ENCODE peak calls at places on chromosome 12, in nine cellular contexts. F is SK-N-SH, O is stomach, K is ovary, V is HepG2, I is upper lobe of left lung, P is transverse colon, N is A549, Q is sigmoid colon. L is an unnamed sample.
A peak's percentile ranks its signal among the peaks of the same experiment; 100 is the strongest.

GRCh38 chr12:72075891-72076557 is 137.4 kb downstream of the TPH2 start:
- DNase-seq in K (no peak), V (no peak), F (no peak), N (no peak), Q (no peak), I (no peak), O (no peak), P (no peak), L (no peak)

GRCh38 chr12:106276032-106276728 is 26.4 kb upstream of the TCP11L2 start:
- DNase-seq in P (no peak), K (no peak), V (no peak), F (no peak), N (no peak), Q (no peak), O (no peak), I (no peak), L (no peak)

GRCh38 chr12:104190641-104191176 is 24.9 kb upstream of the TXNRD1 start:
- DNase-seq in N (no peak), P (no peak), I (no peak), Q (no peak), F (no peak), O (no peak), V (no peak), K (no peak), L (no peak)

GRCh38 chr12:122837306-122838265 is 2.3 kb downstream of the HIP1R start:
- DNase-seq in V (peak; percentile 57), K (no peak), O (peak; percentile 76), I (no peak), P (peak; percentile 35), Q (no peak), F (no peak), N (no peak), L (no peak)

GRCh38 chr12:59808317-59808910 is 212.6 kb downstream of the SLC16A7 start:
- DNase-seq in I (no peak), F (peak; percentile 43), V (peak; percentile 11), N (peak; percentile 28), Q (no peak), P (no peak), K (no peak), O (no peak), L (no peak)

GRCh38 chr12:131818821-131819585 is 9.2 kb upstream of the MMP17 start:
- DNase-seq in P (no peak), N (no peak), O (no peak), I (no peak), Q (no peak), K (no peak), V (peak; percentile 54), F (no peak), L (peak; percentile 71)

GRCh38 chr12:33427071-33427470 is 12.5 kb downstream of the SYT10 start:
- DNase-seq in I (no peak), F (no peak), N (peak; percentile 53), O (no peak), Q (no peak), P (no peak), K (no peak), V (peak; percentile 18), L (no peak)

GRCh38 chr12:6943719-6944380 is at the start of the genes C12orf57 and RNU7-1:
- DNase-seq in P (peak; percentile 87), V (peak; percentile 94), N (peak; percentile 95), Q (peak; percentile 92), F (peak; percentile 86), I (peak; percentile 93), O (peak; percentile 79), K (peak; percentile 68), L (no peak)

GRCh38 chr12:69655616-69656336 is 43.3 kb downstream of the BEST3 start:
- DNase-seq in K (no peak), F (no peak), P (no peak), O (no peak), I (no peak), V (peak; percentile 67), Q (no peak), N (peak; percentile 39), L (no peak)

GRCh38 chr12:65941388-65941787 is 117.1 kb downstream of the HMGA2 start:
- DNase-seq in I (no peak), P (no peak), N (peak; percentile 43), F (no peak), V (no peak), O (no peak), K (no peak), Q (no peak), L (no peak)

GRCh38 chr12:47741340-47741703 is 16.0 kb upstream of the ENDOU start:
- DNase-seq in V (no peak), Q (peak; percentile 90), K (peak; percentile 47), I (peak; percentile 65), N (no peak), P (peak; percentile 89), F (peak; percentile 79), O (peak; percentile 66), L (peak; percentile 76)

GRCh38 chr12:70154960-70155589 is 88.2 kb upstream of the CNOT2 start:
- DNase-seq in O (no peak), K (no peak), V (no peak), I (no peak), P (no peak), F (no peak), Q (no peak), N (peak; percentile 14), L (no peak)

GRCh38 chr12:64890873-64891468 is 66.5 kb downstream of the TBC1D30 start:
- DNase-seq in P (no peak), Q (no peak), N (peak; percentile 62), F (peak; percentile 54), O (no peak), V (peak; percentile 61), K (no peak), I (no peak), L (no peak)

GRCh38 chr12:2460051-2460450 is 334.7 kb upstream of the FKBP4 start:
- DNase-seq in F (no peak), V (no peak), O (no peak), I (no peak), Q (peak; percentile 43), N (no peak), K (no peak), P (no peak), L (no peak)

GRCh38 chr12:99767809-99768208 is 120.3 kb downstream of the GARIN6 start:
- DNase-seq in V (no peak), F (no peak), O (no peak), N (peak; percentile 46), K (no peak), Q (no peak), I (no peak), P (no peak), L (no peak)

GRCh38 chr12:69123909-69124638 is 115.3 kb upstream of the CPSF6 start:
- DNase-seq in N (peak; percentile 12), I (no peak), K (no peak), P (no peak), Q (no peak), F (no peak), V (no peak), O (no peak), L (no peak)

GRCh38 chr12:107092669-107093546 is 441 bp downstream of the CRY1 start:
- DNase-seq in K (no peak), P (peak; percentile 47), F (peak; percentile 52), N (peak; percentile 43), Q (peak; percentile 82), V (peak; percentile 12), O (peak; percentile 44), I (peak; percentile 93), L (peak; percentile 25)

GRCh38 chr12:110563702-110564470 is 19.2 kb downstream of the PPTC7 start:
- DNase-seq in N (no peak), Q (no peak), V (no peak), I (no peak), K (no peak), P (no peak), O (no peak), F (no peak), L (no peak)

GRCh38 chr12:66035289-66035961 is 95.1 kb downstream of the LLPH start:
- DNase-seq in N (peak; percentile 66), K (no peak), F (no peak), O (no peak), V (peak; percentile 42), I (no peak), P (no peak), Q (no peak), L (no peak)

GRCh38 chr12:6949063-6949594 is 2.0 kb upstream of the PTPN6 start:
- DNase-seq in I (no peak), Q (no peak), O (no peak), N (no peak), V (no peak), F (peak; percentile 55), K (no peak), P (no peak), L (no peak)

GRCh38 chr12:123942277-123942653 is 30.4 kb downstream of the CCDC92 start:
- DNase-seq in P (no peak), F (no peak), O (no peak), N (no peak), V (no peak), Q (no peak), K (no peak), I (no peak), L (no peak)

GRCh38 chr12:70043490-70044138 is 199.6 kb upstream of the CNOT2 start:
- DNase-seq in P (peak; percentile 43), N (no peak), V (no peak), Q (no peak), F (no peak), K (no peak), O (peak; percentile 29), I (no peak), L (no peak)

GRCh38 chr12:96427269-96427729 is 27.1 kb upstream of the CDK17 start:
- DNase-seq in P (peak; percentile 35), N (peak; percentile 83), K (no peak), V (peak; percentile 7), O (peak; percentile 33), F (peak; percentile 16), Q (peak; percentile 87), I (no peak), L (peak; percentile 47)

GRCh38 chr12:94047781-94048567 is 100.4 kb upstream of the PLXNC1 start:
- DNase-seq in P (no peak), V (no peak), O (no peak), N (no peak), K (no peak), Q (no peak), I (no peak), F (no peak), L (no peak)
- TF ChIP-seq EP300 in P (no peak), V (no peak), O (no peak), N (no peak), K (no peak), Q (peak; percentile 16), I (no peak), F (no peak), L (no peak)

GRCh38 chr12:75877588-75878381 is 153.8 kb downstream of the PHLDA1 start:
- DNase-seq in V (no peak), O (no peak), Q (no peak), I (no peak), P (no peak), F (no peak), N (no peak), K (peak; percentile 14), L (no peak)
- TF ChIP-seq CTCF in V (no peak), O (no peak), Q (no peak), I (no peak), P (no peak), F (no peak), N (no peak), K (no peak), L (no peak)

GRCh38 chr12:11182529-11182928 is 4.2 kb downstream of the TAS2R42 start:
- DNase-seq in Q (no peak), N (no peak), I (no peak), K (no peak), P (no peak), F (no peak), O (no peak), V (no peak), L (no peak)
- TF ChIP-seq EP300 in Q (no peak), N (no peak), I (no peak), K (no peak), P (no peak), F (no peak), O (no peak), V (no peak), L (no peak)

GRCh38 chr12:19707948-19708409 is 268.7 kb downstream of the AEBP2 start:
- DNase-seq in N (peak; percentile 39), P (no peak), Q (no peak), O (no peak), K (no peak), F (no peak), V (no peak), I (no peak), L (no peak)
- TF ChIP-seq CTCF in N (no peak), P (no peak), Q (no peak), O (no peak), K (no peak), F (peak; percentile 44), V (no peak), I (no peak), L (no peak)

L was measured in tibial nerve.